ENCODE peak calls at places on chromosomes 3 and 15, in four cellular contexts. Z is body of pancreas, T is stomach, Y is esophagus muscularis mucosa. W is an unnamed sample.

GRCh38 chr15:93029613-93030429 is 59.2 kb downstream of the RGMA start:
- DNase-seq in Y (no peak), Z (no peak), T (no peak), W (no peak)

GRCh38 chr3:149975919-149976318 is 5.2 kb upstream of the PFN2 start:
- DNase-seq in T (no peak), Z (no peak), Y (no peak), W (no peak)

GRCh38 chr3:133408366-133408765 is 8.5 kb downstream of the BFSP2 start:
- DNase-seq in Y (no peak), Z (no peak), T (no peak), W (no peak)

GRCh38 chr3:189316296-189317019 is 144.7 kb downstream of the TPRG1 start:
- DNase-seq in T (peak; percentile 68), Y (no peak), Z (no peak), W (no peak)

GRCh38 chr3:38493019-38493418 is 3.1 kb upstream of the EXOG start:
- DNase-seq in Y (no peak), T (no peak), Z (no peak), W (no peak)

GRCh38 chr3:106004137-106004600 is 135.4 kb upstream of the CBLB start:
- DNase-seq in Z (no peak), T (no peak), Y (no peak), W (no peak)

GRCh38 chr3:126685493-126685892 is 18.5 kb upstream of the CHCHD6 start:
- DNase-seq in T (no peak), Y (no peak), Z (no peak), W (no peak)

GRCh38 chr3:130480736-130481135 is 36.2 kb upstream of the COL6A6 start:
- DNase-seq in T (no peak), Z (peak; percentile 48), Y (no peak), W (peak; percentile 40)

GRCh38 chr3:49012441-49013017 is 5.3 kb downstream of the WDR6 start:
- DNase-seq in Y (no peak), T (no peak), Z (peak; percentile 62), W (no peak)

GRCh38 chr3:146277953-146278631 is 27.2 kb upstream of the PLSCR4 start:
- DNase-seq in T (no peak), Y (no peak), Z (peak; percentile 25), W (no peak)

GRCh38 chr3:10744098-10744465 is 71.9 kb upstream of the SLC6A11 start:
- DNase-seq in Y (no peak), Z (no peak), T (no peak), W (peak; percentile 44)

GRCh38 chr3:105823149-105823866 is 45.5 kb downstream of the CBLB start:
- DNase-seq in Z (no peak), T (no peak), Y (no peak), W (no peak)

GRCh38 chr15:99440551-99441426 is 125.0 kb upstream of the MEF2A start:
- DNase-seq in Z (no peak), Y (peak; percentile 72), T (peak; percentile 25), W (no peak)

GRCh38 chr3:29668728-29669127 is 387.9 kb downstream of the RBMS3 start:
- DNase-seq in T (no peak), Z (no peak), Y (no peak), W (no peak)

GRCh38 chr3:157135671-157136396 is 24.1 kb downstream of the CCNL1 start:
- DNase-seq in Z (peak; percentile 80), Y (no peak), T (no peak), W (no peak)

GRCh38 chr3:162998205-162998604 is 1501.6 kb downstream of the OTOL1 start:
- DNase-seq in T (no peak), Y (no peak), Z (no peak), W (no peak)

GRCh38 chr15:22979699-22980188 is 424 bp downstream of the CYFIP1 start:
- DNase-seq in Y (no peak), Z (peak; percentile 16), T (no peak), W (peak; percentile 50)

GRCh38 chr3:193605876-193606275 is 12.9 kb downstream of the OPA1 start:
- DNase-seq in Z (peak; percentile 66), Y (no peak), T (peak; percentile 55), W (peak; percentile 72)

GRCh38 chr15:94135748-94136147 is 95.6 kb upstream of the MCTP2 start:
- DNase-seq in T (no peak), Y (no peak), Z (no peak), W (peak; percentile 45)

GRCh38 chr15:77033417-77033728 is 37.5 kb downstream of the TSPAN3 start:
- DNase-seq in T (peak; percentile 23), Z (peak; percentile 1), Y (no peak), W (peak; percentile 7)

GRCh38 chr3:194554488-194555098 is 67.8 kb upstream of the ATP13A3 start:
- DNase-seq in T (no peak), Z (no peak), Y (no peak), W (no peak)

GRCh38 chr15:45855907-45856579 is 221.2 kb downstream of the SQOR start:
- DNase-seq in Z (no peak), Y (no peak), T (no peak), W (no peak)

GRCh38 chr15:31278056-31278445 is 48.6 kb upstream of the KLF13 start:
- DNase-seq in T (peak; percentile 3), Z (no peak), Y (no peak), W (no peak)

GRCh38 chr3:122151480-122151879 is 32.0 kb upstream of the CASR start:
- DNase-seq in Y (no peak), Z (no peak), T (no peak), W (no peak)

GRCh38 chr15:36908991-36909390 is 191.4 kb downstream of the MEIS2 start:
- DNase-seq in T (no peak), Y (no peak), Z (no peak), W (no peak)

GRCh38 chr3:194135806-194136518 is at the start of gene HES1:
- DNase-seq in Z (peak; percentile 97), T (peak; percentile 94), Y (peak; percentile 98), W (peak; percentile 95)

GRCh38 chr3:10437272-10437994 is 68.0 kb downstream of the ATP2B2 start:
- DNase-seq in T (no peak), Y (no peak), Z (peak; percentile 8), W (peak; percentile 20)

GRCh38 chr15:35444557-35445204 is 101.3 kb downstream of the DPH6 start:
- DNase-seq in Z (no peak), Y (no peak), T (no peak), W (peak; percentile 45)

GRCh38 chr3:184384342-184384741 is 4.5 kb downstream of the CHRD start:
- DNase-seq in Y (no peak), T (no peak), Z (no peak), W (no peak)

GRCh38 chr3:165056510-165056909 is 21.8 kb downstream of the SI start:
- DNase-seq in Y (no peak), T (no peak), Z (no peak), W (no peak)

GRCh38 chr3:187802928-187803259 is 57.6 kb upstream of the BCL6 start:
- DNase-seq in Z (no peak), T (no peak), Y (no peak), W (no peak)

GRCh38 chr3:157285966-157286365 is 126.0 kb upstream of the CCNL1 start:
- DNase-seq in T (no peak), Z (no peak), Y (no peak), W (no peak)

GRCh38 chr3:187082976-187083375 is 56.3 kb downstream of the RPL39L start:
- DNase-seq in T (no peak), Z (peak; percentile 10), Y (no peak), W (peak; percentile 28)

GRCh38 chr15:28887344-28888174 is 1.8 kb downstream of the APBA2 start:
- DNase-seq in T (no peak), Z (no peak), Y (no peak), W (no peak)

GRCh38 chr3:57958642-57959406 is 49.4 kb upstream of the FLNB start:
- DNase-seq in Z (no peak), Y (no peak), T (no peak), W (peak; percentile 82)

GRCh38 chr3:178665747-178666146 is 129.5 kb downstream of the KCNMB2 start:
- DNase-seq in Z (no peak), Y (no peak), T (no peak), W (no peak)

GRCh38 chr15:36585774-36586173 is 6.3 kb downstream of the CDIN1 start:
- DNase-seq in T (no peak), Y (no peak), Z (no peak), W (no peak)

GRCh38 chr3:52238761-52239701 is at the start of gene TWF2:
- DNase-seq in Y (no peak), T (peak; percentile 81), Z (peak; percentile 76), W (peak; percentile 86)
- TF ChIP-seq POLR2A in Y (peak; percentile 36), T (no peak), Z (peak; percentile 43), W (peak; percentile 92)

GRCh38 chr3:100419406-100419805 is 18.1 kb downstream of the LNP1 start:
- DNase-seq in T (no peak), Z (no peak), Y (no peak), W (peak; percentile 31)

GRCh38 chr3:100413619-100414018 is 12.3 kb downstream of the LNP1 start:
- DNase-seq in Z (no peak), Y (no peak), T (no peak), W (no peak)

GRCh38 chr3:100416176-100416575 is 14.8 kb downstream of the LNP1 start:
- DNase-seq in Z (no peak), Y (no peak), T (no peak), W (no peak)

GRCh38 chr3:100412897-100413590 is 11.7 kb downstream of the LNP1 start:
- DNase-seq in T (no peak), Z (no peak), Y (no peak), W (no peak)

GRCh38 chr3:100416863-100417262 is 15.5 kb downstream of the LNP1 start:
- DNase-seq in Y (no peak), T (no peak), Z (no peak), W (no peak)
- TF ChIP-seq CTCF in Y (no peak), T (no peak), Z (no peak), W (no peak)

DNA sequence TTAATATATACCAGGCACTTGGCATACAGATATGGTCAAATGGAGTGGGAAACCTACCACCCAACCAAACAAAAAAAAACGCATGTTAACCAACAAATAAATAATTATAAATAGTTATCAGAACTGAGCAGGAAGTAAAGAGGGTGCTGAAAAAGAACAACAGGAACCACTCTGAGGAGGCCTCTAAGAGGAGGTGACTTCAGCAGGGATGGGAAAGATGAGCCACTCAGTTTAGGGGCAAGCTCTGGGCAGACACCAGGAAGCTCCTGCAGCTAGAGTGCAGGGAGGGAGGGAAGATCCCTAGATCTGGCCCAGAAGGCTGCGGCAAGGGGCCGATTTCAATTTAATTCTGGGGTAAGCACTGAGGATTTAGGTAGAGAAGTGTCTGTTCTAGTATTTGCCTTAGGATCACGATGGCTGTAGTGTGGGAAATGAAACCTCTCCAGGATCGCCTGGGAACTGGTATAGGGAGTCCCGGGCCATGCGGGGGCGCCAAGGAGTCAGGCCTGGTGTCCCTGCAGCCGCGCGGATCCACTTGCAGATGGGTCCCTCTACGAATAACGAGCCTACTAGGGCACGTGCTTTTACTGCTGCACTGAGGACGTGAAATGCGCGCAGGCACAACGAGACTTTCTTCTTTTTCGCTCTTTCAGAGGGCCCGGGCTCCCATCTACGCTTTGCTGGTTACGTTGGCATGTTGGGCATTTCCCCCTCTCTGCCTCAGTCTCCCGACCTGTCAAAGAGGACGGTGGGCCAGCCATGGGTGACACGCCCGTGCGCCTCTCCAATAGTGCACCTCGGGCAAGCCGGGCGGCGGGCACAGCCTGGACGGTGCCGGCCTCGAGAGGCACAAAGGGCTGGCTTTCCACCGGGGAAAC is 1.5 kb upstream of the LIMD1 start:
- DNase-seq in T (peak; percentile 94), Y (peak; percentile 97), Z (peak; percentile 95), W (peak; percentile 94)
- TF ChIP-seq POLR2A in T (no peak), Y (no peak), Z (no peak), W (no peak)

GRCh38 chr3:119885746-119886530 is 104.0 kb downstream of the NR1I2 start:
- DNase-seq in T (no peak), Y (no peak), Z (no peak), W (no peak)

GRCh38 chr3:119884161-119884557 is 102.3 kb downstream of the NR1I2 start:
- DNase-seq in Z (no peak), Y (no peak), T (no peak), W (no peak)

GRCh38 chr3:119880966-119881365 is 99.1 kb downstream of the NR1I2 start:
- DNase-seq in Y (no peak), Z (no peak), T (no peak), W (no peak)

GRCh38 chr3:119883461-119884160 is 101.7 kb downstream of the NR1I2 start:
- DNase-seq in Y (no peak), Z (no peak), T (no peak), W (no peak)
- TF ChIP-seq CTCF in Y (no peak), Z (no peak), T (no peak), W (no peak)

W was measured in NB4.